ENCODE peak calls at places on chromosomes 7 and 10, in six cellular contexts. M, X, L, C, B and E are unnamed samples.

GRCh38 chr7:127391591-127392181 is 822 bp downstream of the ZNF800 start:
- DNase-seq in C (peak; percentile 63), L (peak; percentile 42), M (peak; percentile 53), X (peak; percentile 24), B (no peak), E (peak; percentile 31)

GRCh38 chr7:149284343-149284742 is 22.3 kb downstream of the ZNF783 start:
- DNase-seq in M (no peak), C (peak; percentile 9), L (no peak), X (no peak), B (no peak), E (no peak)

GRCh38 chr7:139825666-139826290 is 3.3 kb upstream of the TBXAS1 start:
- DNase-seq in B (no peak), L (no peak), M (peak; percentile 87), C (no peak), X (peak; percentile 81), E (no peak)

GRCh38 chr10:64090865-64091264 is 569.7 kb downstream of the REEP3 start:
- DNase-seq in M (no peak), B (no peak), L (no peak), X (no peak), C (peak; percentile 1), E (no peak)

GRCh38 chr7:4198301-4198700 is 483.8 kb upstream of the FOXK1 start:
- DNase-seq in M (no peak), X (no peak), C (no peak), L (no peak), B (no peak), E (no peak)

GRCh38 chr10:132627736-132628512 is 90.3 kb downstream of the INPP5A start:
- DNase-seq in B (no peak), L (no peak), M (peak; percentile 91), C (no peak), X (peak; percentile 50), E (no peak)

GRCh38 chr7:150851497-150852370 is 583 bp upstream of the AOC1 start:
- DNase-seq in X (no peak), C (no peak), L (no peak), M (no peak), B (no peak), E (peak; percentile 10)

GRCh38 chr10:114754445-114755320 is 66.9 kb upstream of the FHIP2A start:
- DNase-seq in M (peak; percentile 18), B (no peak), L (no peak), X (peak; percentile 68), C (peak; percentile 33), E (no peak)

GRCh38 chr10:35000936-35001335 is 89.2 kb downstream of the CUL2 start:
- DNase-seq in B (no peak), M (no peak), C (peak; percentile 72), X (peak; percentile 35), L (no peak), E (no peak)

GRCh38 chr10:124287791-124288190 is 130.9 kb downstream of the OAT start:
- DNase-seq in X (no peak), C (no peak), M (no peak), L (no peak), B (no peak), E (no peak)

GRCh38 chr7:69504733-69505132 is 93.5 kb upstream of the AUTS2 start:
- DNase-seq in X (no peak), L (no peak), M (no peak), B (no peak), C (peak; percentile 53), E (no peak)

GRCh38 chr7:17095001-17095574 is 203.4 kb upstream of the AHR start:
- DNase-seq in C (peak; percentile 69), B (no peak), M (no peak), L (no peak), X (no peak), E (no peak)

GRCh38 chr10:29160110-29160669 is 128.7 kb upstream of the LYZL1 start:
- DNase-seq in B (no peak), M (peak; percentile 93), C (peak; percentile 67), L (no peak), X (peak; percentile 89), E (peak; percentile 67)

GRCh38 chr7:107091306-107091705 is 46.8 kb downstream of the PRKAR2B start:
- DNase-seq in L (no peak), B (no peak), C (no peak), X (no peak), M (no peak), E (no peak)

GRCh38 chr7:191105-192034 is 1.0 kb upstream of the FAM20C start:
- DNase-seq in B (no peak), X (peak; percentile 92), M (peak; percentile 80), C (no peak), L (no peak), E (no peak)

GRCh38 chr7:75880242-75880641 is 1.4 kb downstream of the RHBDD2 start:
- DNase-seq in L (no peak), X (no peak), M (no peak), B (no peak), C (no peak), E (no peak)

GRCh38 chr10:114334301-114334700 is 70.0 kb downstream of the AFAP1L2 start:
- DNase-seq in M (peak; percentile 55), C (no peak), B (no peak), L (no peak), X (no peak), E (no peak)

GRCh38 chr7:157313645-157314044 is 23.2 kb upstream of the DNAJB6 start:
- DNase-seq in M (no peak), C (peak; percentile 55), X (no peak), B (no peak), L (no peak), E (no peak)

GRCh38 chr10:3624367-3624766 is 160.6 kb downstream of the KLF6 start:
- DNase-seq in M (peak; percentile 83), B (no peak), X (peak; percentile 88), C (peak; percentile 97), L (no peak), E (no peak)

GRCh38 chr7:66869660-66870450 is 51.2 kb upstream of the TMEM248 start:
- DNase-seq in M (no peak), B (no peak), L (no peak), C (no peak), X (no peak), E (no peak)

GRCh38 chr10:117364121-117364960 is 10.9 kb downstream of the PDZD8 start:
- DNase-seq in M (peak; percentile 69), X (peak; percentile 36), C (peak; percentile 45), B (no peak), L (no peak), E (no peak)

GRCh38 chr7:27112960-27113949 is 10.8 kb upstream of the HOXA2 start:
- DNase-seq in X (peak; percentile 95), B (no peak), C (no peak), M (peak; percentile 71), L (no peak), E (peak; percentile 76)

GRCh38 chr7:49255061-49255460 is 330.7 kb downstream of the CDC14C start:
- DNase-seq in X (no peak), C (no peak), M (no peak), L (no peak), B (no peak), E (no peak)

GRCh38 chr7:100895956-100896742 is 461 bp upstream of the ACHE start:
- DNase-seq in B (no peak), L (no peak), M (no peak), C (peak; percentile 34), X (no peak), E (peak; percentile 73)

GRCh38 chr10:127048630-127049029 is 143.4 kb downstream of the DOCK1 start:
- DNase-seq in C (no peak), L (no peak), M (no peak), B (no peak), X (no peak), E (no peak)
- H4K91ac ChIP-seq in C (no peak overlapping the region), L (no peak overlapping the region), M (no peak overlapping the region), B (no peak overlapping the region), X (no peak overlapping the region), E (no peak overlapping the region)

GRCh38 chr10:85810674-85811073 is 555.9 kb downstream of the GRID1 start:
- DNase-seq in M (no peak), B (no peak), X (no peak), L (no peak), C (no peak), E (no peak)

GRCh38 chr10:85811405-85811804 is 555.2 kb downstream of the GRID1 start:
- DNase-seq in B (no peak), L (no peak), C (no peak), X (no peak), M (no peak), E (no peak)
- H4K91ac ChIP-seq in B (no peak overlapping the region), L (no peak overlapping the region), C (no peak overlapping the region), X (no peak overlapping the region), M (no peak overlapping the region), E (no peak overlapping the region)

GRCh38 chr7:130433336-130433735 is 7.5 kb downstream of the CEP41 start:
- DNase-seq in L (no peak), B (no peak), M (no peak), C (no peak), X (no peak), E (no peak)

GRCh38 chr7:130436253-130436652 is 4.6 kb downstream of the CEP41 start:
- DNase-seq in X (no peak), M (no peak), L (no peak), C (no peak), B (no peak), E (no peak)

GRCh38 chr7:130430841-130431713 is 9.7 kb downstream of the CEP41 start:
- DNase-seq in C (peak; percentile 7), X (peak; percentile 86), B (no peak), L (no peak), M (peak; percentile 91), E (no peak)

GRCh38 chr7:130432886-130433285 is 7.9 kb downstream of the CEP41 start:
- DNase-seq in B (no peak), X (peak; percentile 29), C (no peak), M (peak; percentile 46), L (no peak), E (no peak)

GRCh38 chr7:130435455-130435854 is 5.4 kb downstream of the CEP41 start:
- DNase-seq in B (no peak), C (no peak), M (peak; percentile 9), X (no peak), L (no peak), E (no peak)
- H4K91ac ChIP-seq in B (no peak overlapping the region), C (no peak overlapping the region), M (no peak overlapping the region), X (no peak overlapping the region), L (no peak overlapping the region), E (no peak overlapping the region)

DNA sequence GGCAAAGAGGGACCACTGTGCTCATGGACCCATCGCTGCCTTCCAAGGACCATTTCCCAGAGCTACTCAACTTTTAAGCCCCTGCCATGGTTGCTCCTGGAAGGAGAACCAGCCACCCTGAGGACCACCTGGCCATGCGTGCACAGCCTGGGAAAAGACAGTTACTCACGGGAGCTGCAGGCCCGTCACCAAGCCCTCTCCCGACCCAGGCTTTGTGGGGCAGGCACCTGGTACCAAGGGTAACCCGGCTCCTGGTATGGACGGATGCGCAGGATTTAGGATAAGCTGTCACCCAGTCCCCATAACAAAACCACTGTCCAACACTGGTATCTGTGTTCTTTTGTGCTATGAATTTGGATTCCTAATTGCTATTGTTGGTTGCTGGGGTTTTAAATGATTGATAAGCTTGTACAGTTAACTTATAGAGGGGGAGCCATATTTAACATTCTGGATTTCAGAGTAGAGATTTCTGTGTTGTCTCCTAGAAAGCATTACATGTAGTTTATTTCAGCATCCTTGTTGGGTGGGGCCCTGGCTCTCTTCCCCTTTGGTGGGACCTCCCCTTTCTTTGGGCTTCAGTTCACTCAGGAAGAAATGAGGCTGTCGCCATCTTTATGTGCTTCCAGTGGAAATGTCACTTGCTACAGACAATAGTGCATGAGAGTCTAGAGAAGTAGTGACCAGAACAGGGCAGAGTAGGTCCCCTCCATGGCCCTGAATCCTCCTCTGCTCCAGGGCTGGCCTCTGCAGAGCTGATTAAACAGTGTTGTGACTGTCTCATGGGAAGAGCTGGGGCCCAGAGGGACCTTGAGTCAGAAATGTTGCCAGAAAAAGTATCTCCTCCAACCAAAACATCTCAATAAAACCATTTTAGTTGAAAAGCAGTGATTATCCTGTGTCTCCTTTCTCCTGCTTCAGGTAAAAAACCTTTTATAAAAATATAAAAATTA is 19.4 kb downstream of the LAT2 start:
- DNase-seq in B (no peak), L (no peak), M (no peak), X (no peak), C (no peak), E (no peak)
- H4K91ac ChIP-seq in B (no peak overlapping the region), L (no peak overlapping the region), M (no peak overlapping the region), X (no peak overlapping the region), C (no peak overlapping the region), E (no peak overlapping the region)

GRCh38 chr7:138079137-138079536 is 2.9 kb downstream of the AKR1D1 start:
- DNase-seq in C (no peak), L (no peak), X (no peak), M (no peak), B (no peak), E (no peak)
- H4K91ac ChIP-seq in C (no peak overlapping the region), L (no peak overlapping the region), X (no peak overlapping the region), M (no peak overlapping the region), B (no peak overlapping the region), E (no peak overlapping the region)